ENCODE peak calls at places on chromosomes 5 and 9, in seven cellular contexts. One of them, this sample, is unnamed.
A peak's percentile ranks its signal among the peaks of the same experiment; 100 is the strongest.

GRCh38 chr5:161547573-161548471 is 1.3 kb upstream of the GABRB2 start:
- DNase-seq in tibial artery: no peak
- DNase-seq in endodermal cell: peak; percentile 78
- DNase-seq in esophagus squamous epithelium: no peak
- DNase-seq in psoas muscle: peak; percentile 50
- DNase-seq in RWPE2: no peak
- DNase-seq in ascending aorta: no peak
- DNase-seq in this sample: no peak

GRCh38 chr5:129356846-129357245 is 103.3 kb upstream of the ADAMTS19 start:
- DNase-seq in tibial artery: no peak
- DNase-seq in endodermal cell: no peak
- DNase-seq in RWPE2: no peak
- DNase-seq in ascending aorta: no peak
- DNase-seq in psoas muscle: no peak
- DNase-seq in esophagus squamous epithelium: no peak
- DNase-seq in this sample: no peak

GRCh38 chr5:139764250-139764791 is 31.3 kb upstream of the PSD2 start:
- DNase-seq in psoas muscle: no peak
- DNase-seq in tibial artery: no peak
- DNase-seq in esophagus squamous epithelium: no peak
- DNase-seq in endodermal cell: peak; percentile 81
- DNase-seq in ascending aorta: no peak
- DNase-seq in RWPE2: no peak
- DNase-seq in this sample: no peak

GRCh38 chr5:73433982-73434342 is 14.6 kb downstream of the FOXD1 start:
- DNase-seq in esophagus squamous epithelium: no peak
- DNase-seq in endodermal cell: no peak
- DNase-seq in psoas muscle: no peak
- DNase-seq in tibial artery: no peak
- DNase-seq in RWPE2: no peak
- DNase-seq in ascending aorta: no peak
- DNase-seq in this sample: no peak

GRCh38 chr5:175885813-175886212 is 14.4 kb downstream of the CPLX2 start:
- DNase-seq in ascending aorta: no peak
- DNase-seq in RWPE2: no peak
- DNase-seq in psoas muscle: no peak
- DNase-seq in endodermal cell: no peak
- DNase-seq in tibial artery: no peak
- DNase-seq in esophagus squamous epithelium: no peak
- DNase-seq in this sample: no peak

GRCh38 chr5:142720561-142721275 is 34.8 kb upstream of the FGF1 start:
- DNase-seq in tibial artery: no peak
- DNase-seq in endodermal cell: peak; percentile 45
- DNase-seq in RWPE2: peak; percentile 99
- DNase-seq in esophagus squamous epithelium: no peak
- DNase-seq in ascending aorta: peak; percentile 54
- DNase-seq in psoas muscle: no peak
- DNase-seq in this sample: no peak

GRCh38 chr5:72920690-72921089 is 35.2 kb upstream of the FCHO2 start:
- DNase-seq in ascending aorta: no peak
- DNase-seq in tibial artery: no peak
- DNase-seq in psoas muscle: no peak
- DNase-seq in RWPE2: no peak
- DNase-seq in esophagus squamous epithelium: no peak
- DNase-seq in endodermal cell: no peak
- DNase-seq in this sample: no peak

GRCh38 chr5:54514269-54514668 is 3.3 kb upstream of the SNX18 start:
- DNase-seq in ascending aorta: no peak
- DNase-seq in esophagus squamous epithelium: no peak
- DNase-seq in endodermal cell: no peak
- DNase-seq in psoas muscle: no peak
- DNase-seq in tibial artery: no peak
- DNase-seq in RWPE2: no peak
- DNase-seq in this sample: no peak

GRCh38 chr5:1516615-1517601 is 6.9 kb downstream of the LPCAT1 start:
- DNase-seq in esophagus squamous epithelium: no peak
- DNase-seq in tibial artery: peak; percentile 19
- DNase-seq in psoas muscle: peak; percentile 21
- DNase-seq in endodermal cell: peak; percentile 55
- DNase-seq in ascending aorta: peak; percentile 62
- DNase-seq in RWPE2: peak; percentile 65
- DNase-seq in this sample: peak; percentile 80

GRCh38 chr5:60856059-60856458 is 12.0 kb upstream of the ELOVL7 start:
- DNase-seq in tibial artery: no peak
- DNase-seq in endodermal cell: no peak
- DNase-seq in esophagus squamous epithelium: no peak
- DNase-seq in ascending aorta: no peak
- DNase-seq in psoas muscle: no peak
- DNase-seq in RWPE2: no peak
- DNase-seq in this sample: no peak

GRCh38 chr5:33890633-33891032 is 1.2 kb downstream of the ADAMTS12 start:
- DNase-seq in esophagus squamous epithelium: no peak
- DNase-seq in tibial artery: no peak
- DNase-seq in endodermal cell: peak; percentile 56
- DNase-seq in RWPE2: no peak
- DNase-seq in psoas muscle: no peak
- DNase-seq in ascending aorta: no peak
- DNase-seq in this sample: no peak

GRCh38 chr5:154274828-154275185 is 84.3 kb downstream of the GALNT10 start:
- DNase-seq in esophagus squamous epithelium: no peak
- DNase-seq in RWPE2: no peak
- DNase-seq in ascending aorta: no peak
- DNase-seq in psoas muscle: no peak
- DNase-seq in endodermal cell: no peak
- DNase-seq in tibial artery: no peak
- DNase-seq in this sample: no peak

GRCh38 chr9:12719431-12719830 is 26.2 kb downstream of the TYRP1 start:
- DNase-seq in psoas muscle: no peak
- DNase-seq in tibial artery: no peak
- DNase-seq in ascending aorta: no peak
- DNase-seq in esophagus squamous epithelium: no peak
- DNase-seq in endodermal cell: no peak
- DNase-seq in RWPE2: no peak
- DNase-seq in this sample: no peak

GRCh38 chr9:76887003-76887821 is 18.7 kb downstream of the PRUNE2 start:
- DNase-seq in tibial artery: no peak
- DNase-seq in esophagus squamous epithelium: no peak
- DNase-seq in psoas muscle: no peak
- DNase-seq in RWPE2: no peak
- DNase-seq in endodermal cell: no peak
- DNase-seq in ascending aorta: no peak
- DNase-seq in this sample: no peak

GRCh38 chr5:135625961-135626360 is 47.2 kb upstream of the CXCL14 start:
- DNase-seq in psoas muscle: no peak
- DNase-seq in esophagus squamous epithelium: no peak
- DNase-seq in ascending aorta: no peak
- DNase-seq in endodermal cell: peak; percentile 47
- DNase-seq in tibial artery: no peak
- DNase-seq in RWPE2: no peak
- DNase-seq in this sample: no peak

GRCh38 chr5:33398501-33398900 is 42.3 kb upstream of the TARS1 start:
- DNase-seq in esophagus squamous epithelium: no peak
- DNase-seq in ascending aorta: no peak
- DNase-seq in RWPE2: no peak
- DNase-seq in tibial artery: no peak
- DNase-seq in psoas muscle: no peak
- DNase-seq in endodermal cell: no peak
- DNase-seq in this sample: no peak

GRCh38 chr9:75844321-75844720 is 46.2 kb upstream of the PCSK5 start:
- DNase-seq in tibial artery: no peak
- DNase-seq in psoas muscle: no peak
- DNase-seq in RWPE2: no peak
- DNase-seq in esophagus squamous epithelium: no peak
- DNase-seq in endodermal cell: no peak
- DNase-seq in ascending aorta: no peak
- DNase-seq in this sample: no peak

GRCh38 chr5:179113143-179113530 is 53.0 kb downstream of the ZNF354C start:
- DNase-seq in psoas muscle: no peak
- DNase-seq in esophagus squamous epithelium: no peak
- DNase-seq in ascending aorta: no peak
- DNase-seq in RWPE2: peak; percentile 23
- DNase-seq in tibial artery: no peak
- DNase-seq in endodermal cell: peak; percentile 8
- DNase-seq in this sample: no peak

GRCh38 chr5:112491257-112491656 is 72.2 kb upstream of the EPB41L4A start:
- DNase-seq in RWPE2: no peak
- DNase-seq in tibial artery: no peak
- DNase-seq in endodermal cell: peak; percentile 56
- DNase-seq in esophagus squamous epithelium: no peak
- DNase-seq in psoas muscle: no peak
- DNase-seq in ascending aorta: no peak
- DNase-seq in this sample: no peak

GRCh38 chr9:127776195-127776918 is 2.1 kb downstream of the SH2D3C start:
- DNase-seq in tibial artery: no peak
- DNase-seq in psoas muscle: peak; percentile 70
- DNase-seq in RWPE2: no peak
- DNase-seq in endodermal cell: peak; percentile 78
- DNase-seq in ascending aorta: no peak
- DNase-seq in esophagus squamous epithelium: no peak
- DNase-seq in this sample: peak; percentile 84

GRCh38 chr5:100901851-100902341 is 1.2 kb downstream of the ST8SIA4 start:
- DNase-seq in esophagus squamous epithelium: peak; percentile 9
- DNase-seq in tibial artery: peak; percentile 55
- DNase-seq in endodermal cell: peak; percentile 68
- DNase-seq in RWPE2: no peak
- DNase-seq in ascending aorta: peak; percentile 67
- DNase-seq in psoas muscle: peak; percentile 31
- DNase-seq in this sample: peak; percentile 77

GRCh38 chr9:96071245-96072124 is 196.0 kb downstream of the ERCC6L2 start:
- DNase-seq in endodermal cell: peak; percentile 85
- DNase-seq in ascending aorta: no peak
- DNase-seq in esophagus squamous epithelium: no peak
- DNase-seq in RWPE2: no peak
- DNase-seq in psoas muscle: no peak
- DNase-seq in tibial artery: no peak
- DNase-seq in this sample: no peak
- TF ChIP-seq CTCF in endodermal cell: peak; percentile 78
- TF ChIP-seq CTCF in ascending aorta: no peak
- TF ChIP-seq CTCF in esophagus squamous epithelium: peak; percentile 52
- TF ChIP-seq CTCF in RWPE2: peak; percentile 31
- TF ChIP-seq CTCF in psoas muscle: peak; percentile 24
- TF ChIP-seq CTCF in tibial artery: peak; percentile 33
- TF ChIP-seq CTCF in this sample: peak; percentile 59

GRCh38 chr5:180618487-180618829 is 27.2 kb upstream of the SCGB3A1 start:
- DNase-seq in RWPE2: no peak
- DNase-seq in ascending aorta: no peak
- DNase-seq in tibial artery: no peak
- DNase-seq in esophagus squamous epithelium: no peak
- DNase-seq in endodermal cell: no peak
- DNase-seq in psoas muscle: no peak
- DNase-seq in this sample: no peak

GRCh38 chr5:180621311-180621710 is 28.1 kb downstream of the FLT4 start:
- DNase-seq in psoas muscle: no peak
- DNase-seq in ascending aorta: no peak
- DNase-seq in RWPE2: no peak
- DNase-seq in endodermal cell: no peak
- DNase-seq in tibial artery: no peak
- DNase-seq in esophagus squamous epithelium: no peak
- DNase-seq in this sample: no peak

GRCh38 chr5:180619563-180619915 is 28.2 kb upstream of the SCGB3A1 start:
- DNase-seq in ascending aorta: no peak
- DNase-seq in tibial artery: no peak
- DNase-seq in RWPE2: no peak
- DNase-seq in esophagus squamous epithelium: no peak
- DNase-seq in psoas muscle: no peak
- DNase-seq in endodermal cell: no peak
- DNase-seq in this sample: no peak

GRCh38 chr5:180620014-180620413 is 28.7 kb upstream of the SCGB3A1 start:
- DNase-seq in esophagus squamous epithelium: no peak
- DNase-seq in tibial artery: no peak
- DNase-seq in endodermal cell: no peak
- DNase-seq in ascending aorta: no peak
- DNase-seq in RWPE2: no peak
- DNase-seq in psoas muscle: no peak
- DNase-seq in this sample: no peak

GRCh38 chr5:180618830-180619562 is 27.7 kb upstream of the SCGB3A1 start:
- DNase-seq in endodermal cell: peak; percentile 91
- DNase-seq in ascending aorta: no peak
- DNase-seq in RWPE2: no peak
- DNase-seq in psoas muscle: no peak
- DNase-seq in tibial artery: no peak
- DNase-seq in esophagus squamous epithelium: no peak
- DNase-seq in this sample: no peak
- TF ChIP-seq CTCF in endodermal cell: peak; percentile 82
- TF ChIP-seq CTCF in ascending aorta: no peak
- TF ChIP-seq CTCF in RWPE2: peak; percentile 57
- TF ChIP-seq CTCF in psoas muscle: no peak
- TF ChIP-seq CTCF in tibial artery: no peak
- TF ChIP-seq CTCF in esophagus squamous epithelium: peak; percentile 18
- TF ChIP-seq CTCF in this sample: no peak

GRCh38 chr5:67681703-67682102 is 485.1 kb upstream of the CD180 start:
- DNase-seq in endodermal cell: no peak
- DNase-seq in tibial artery: no peak
- DNase-seq in esophagus squamous epithelium: no peak
- DNase-seq in psoas muscle: no peak
- DNase-seq in RWPE2: no peak
- DNase-seq in ascending aorta: no peak
- DNase-seq in this sample: no peak
- TF ChIP-seq CTCF in endodermal cell: no peak
- TF ChIP-seq CTCF in tibial artery: no peak
- TF ChIP-seq CTCF in esophagus squamous epithelium: no peak
- TF ChIP-seq CTCF in psoas muscle: no peak
- TF ChIP-seq CTCF in RWPE2: no peak
- TF ChIP-seq CTCF in ascending aorta: no peak
- TF ChIP-seq CTCF in this sample: no peak

GRCh38 chr9:96217358-96217755 is 84.6 kb downstream of the HSD17B3 start:
- DNase-seq in endodermal cell: peak; percentile 67
- DNase-seq in esophagus squamous epithelium: no peak
- DNase-seq in psoas muscle: no peak
- DNase-seq in ascending aorta: no peak
- DNase-seq in RWPE2: no peak
- DNase-seq in tibial artery: no peak
- DNase-seq in this sample: no peak

GRCh38 chr9:96219615-96220257 is 82.2 kb downstream of the HSD17B3 start:
- DNase-seq in ascending aorta: peak; percentile 74
- DNase-seq in psoas muscle: peak; percentile 77
- DNase-seq in esophagus squamous epithelium: no peak
- DNase-seq in tibial artery: peak; percentile 51
- DNase-seq in endodermal cell: peak; percentile 81
- DNase-seq in RWPE2: no peak
- DNase-seq in this sample: no peak

GRCh38 chr9:96217756-96218693 is 84.0 kb downstream of the HSD17B3 start:
- DNase-seq in esophagus squamous epithelium: no peak
- DNase-seq in RWPE2: no peak
- DNase-seq in endodermal cell: peak; percentile 94
- DNase-seq in ascending aorta: peak; percentile 72
- DNase-seq in psoas muscle: peak; percentile 83
- DNase-seq in tibial artery: peak; percentile 64
- DNase-seq in this sample: peak; percentile 55

GRCh38 chr9:96218821-96219614 is 83.0 kb downstream of the HSD17B3 start:
- DNase-seq in tibial artery: no peak
- DNase-seq in esophagus squamous epithelium: no peak
- DNase-seq in RWPE2: no peak
- DNase-seq in psoas muscle: no peak
- DNase-seq in endodermal cell: no peak
- DNase-seq in ascending aorta: no peak
- DNase-seq in this sample: no peak

DNA sequence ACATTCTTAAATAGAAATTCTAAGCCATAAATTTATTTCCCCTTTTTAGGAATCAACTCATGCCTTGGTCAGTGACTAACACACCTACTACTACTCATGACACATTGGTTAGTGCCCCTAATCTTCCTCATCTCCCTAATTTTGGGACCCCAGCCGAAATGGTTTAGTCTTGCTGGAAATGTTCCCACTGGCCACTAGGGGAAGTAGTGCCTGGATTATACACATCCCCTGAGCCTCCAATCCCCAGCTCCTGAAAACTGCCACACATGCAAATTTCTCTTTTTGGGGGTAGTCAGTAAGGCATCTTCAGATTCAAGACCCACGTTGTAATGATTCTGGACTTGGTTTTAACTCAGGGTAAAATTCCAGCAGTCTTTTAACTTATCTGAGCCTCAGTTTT is 79.8 kb downstream of the HSD17B3 start:
- DNase-seq in tibial artery: no peak
- DNase-seq in psoas muscle: no peak
- DNase-seq in endodermal cell: no peak
- DNase-seq in ascending aorta: no peak
- DNase-seq in RWPE2: no peak
- DNase-seq in esophagus squamous epithelium: no peak
- DNase-seq in this sample: no peak
- TF ChIP-seq CTCF in tibial artery: peak; percentile 27
- TF ChIP-seq CTCF in psoas muscle: peak; percentile 10
- TF ChIP-seq CTCF in endodermal cell: peak; percentile 78
- TF ChIP-seq CTCF in ascending aorta: no peak
- TF ChIP-seq CTCF in RWPE2: peak; percentile 65
- TF ChIP-seq CTCF in esophagus squamous epithelium: peak; percentile 44
- TF ChIP-seq CTCF in this sample: peak; percentile 65

This sample was measured in CD14-positive monocyte.